ENCODE peak calls at places on chromosomes 4 and X, in six cellular contexts. S is D341Med; L is foreskin fibroblast; V is activated CD4-positive, CD25-positive, alpha-beta regulatory T cell treated with anti-CD3 and anti-CD28 coated beads, Interleukin-2, amount 50 U/mL, for 72 hours; E is aorta; M is pancreas. X is an unnamed sample.

GRCh38 chrX:112818114-112819012 is 22.3 kb downstream of the AMOT start:
- DNase-seq in L (no peak), S (no peak), V (no peak), M (no peak), E (no peak), X (no peak)

GRCh38 chr4:169902658-169903345 is 123.4 kb downstream of the MFAP3L start:
- DNase-seq in V (no peak), E (no peak), M (no peak), L (no peak), S (no peak), X (no peak)

GRCh38 chr4:168666531-168666930 is 169.7 kb downstream of the PALLD start:
- DNase-seq in V (no peak), L (peak), S (no peak), M (no peak), E (no peak), X (peak)

GRCh38 chr4:78776031-78776728 is at the start of gene BMP2K:
- DNase-seq in E (peak), V (peak), S (peak), L (peak), M (peak), X (peak)

GRCh38 chr4:76518241-76518640 is 83.2 kb downstream of the SHROOM3 start:
- DNase-seq in S (no peak), M (no peak), V (no peak), L (no peak), E (no peak), X (no peak)

GRCh38 chr4:83535520-83535944 is 376 bp upstream of the GPAT3 start:
- DNase-seq in M (peak), L (peak), E (peak), S (peak), V (peak), X (peak)

GRCh38 chr4:93409035-93409434 is 419.5 kb upstream of the ATOH1 start:
- DNase-seq in S (no peak), L (no peak), M (no peak), V (no peak), E (no peak), X (no peak)

GRCh38 chr4:52961666-52962412 is 99.7 kb downstream of the RASL11B start:
- DNase-seq in S (no peak), M (peak), E (no peak), V (no peak), L (no peak), X (no peak)

GRCh38 chr4:52966172-52966571 is 104.1 kb downstream of the RASL11B start:
- DNase-seq in E (no peak), L (no peak), M (no peak), S (no peak), V (no peak), X (no peak)

GRCh38 chrX:82451725-82452124 is 1056.4 kb upstream of the POU3F4 start:
- DNase-seq in E (no peak), M (no peak), V (no peak), L (no peak), S (no peak), X (no peak)

GRCh38 chr4:24850669-24851068 is 55.3 kb downstream of the SOD3 start:
- DNase-seq in M (no peak), S (no peak), E (peak), L (peak), V (no peak), X (peak)

GRCh38 chrX:115630204-115630603 is 69.2 kb downstream of the PLS3 start:
- DNase-seq in S (no peak), E (no peak), V (no peak), L (no peak), M (no peak), X (no peak)

GRCh38 chr4:173527103-173527876 is 2.7 kb downstream of the HAND2 start:
- DNase-seq in M (no peak), L (no peak), S (no peak), E (peak), V (no peak), X (peak)

GRCh38 chrX:149950681-149951080 is 12.4 kb upstream of the EOLA2 start:
- DNase-seq in V (no peak), L (peak), M (no peak), S (peak), E (no peak), X (peak)

GRCh38 chr4:145938618-145939177 is at the start of gene ZNF827:
- DNase-seq in L (peak), E (peak), S (peak), M (peak), V (peak), X (peak)

GRCh38 chr4:3673176-3673575 is 93.0 kb upstream of the ADRA2C start:
- DNase-seq in S (no peak), L (no peak), E (no peak), M (no peak), V (no peak), X (no peak)

GRCh38 chrX:3244955-3245354 is 101.5 kb downstream of the MXRA5 start:
- DNase-seq in L (no peak), E (no peak), M (no peak), V (no peak), S (no peak), X (no peak)

GRCh38 chr4:47926667-47927258 is 12.4 kb upstream of the NFXL1 start:
- DNase-seq in V (peak), M (peak), L (no peak), E (peak), S (peak), X (peak)

GRCh38 chrX:53445977-53446376 is 11.8 kb upstream of the HSD17B10 start:
- DNase-seq in S (peak), L (no peak), M (no peak), V (peak), E (no peak), X (peak)

X was measured in cardiac muscle cell.